ENCODE peak calls at places on chromosomes 4 and X, in seven cellular contexts. F, N, I, O, H, Q and X are unnamed samples.
A peak's percentile ranks its signal among the peaks of the same experiment; 100 is the strongest.

GRCh38 chr4:6452116-6452896 is 20.1 kb downstream of the PPP2R2C start:
- DNase-seq in F (no peak), N (no peak), I (no peak), O (no peak), H (no peak), Q (no peak), X (no peak)

GRCh38 chr4:147829401-147830101 is 97.7 kb downstream of the ARHGAP10 start:
- DNase-seq in F (no peak), N (no peak), I (peak; percentile 90), O (peak; percentile 55), H (no peak), Q (no peak), X (peak; percentile 41)

GRCh38 chrX:152170621-152171020 is 32.2 kb upstream of the MAGEA10 start:
- DNase-seq in F (no peak), N (no peak), I (no peak), O (no peak), H (no peak), Q (no peak), X (no peak)

GRCh38 chr4:123649644-123650356 is 253.2 kb downstream of the SPRY1 start:
- DNase-seq in F (no peak), N (no peak), I (peak; percentile 79), O (peak; percentile 76), H (no peak), Q (peak; percentile 42), X (peak; percentile 75)

GRCh38 chrX:1727531-1728027 is 112.7 kb downstream of the ASMT start:
- DNase-seq in F (no peak), N (no peak), I (peak; percentile 9), O (no peak), H (no peak), Q (no peak), X (peak; percentile 55)

GRCh38 chrX:149497626-149498025 is 7.5 kb downstream of the IDS start:
- DNase-seq in F (no peak), N (no peak), I (no peak), O (peak; percentile 49), H (no peak), Q (no peak), X (peak; percentile 26)

GRCh38 chr4:75564023-75564422 is 8.2 kb downstream of the ODAPH start:
- DNase-seq in F (no peak), N (no peak), I (no peak), O (no peak), H (no peak), Q (no peak), X (no peak)

GRCh38 chr4:54439831-54440243 is 210.7 kb downstream of the PDGFRA start:
- DNase-seq in F (no peak), N (no peak), I (peak; percentile 30), O (peak; percentile 49), H (no peak), Q (no peak), X (peak; percentile 19)

GRCh38 chr4:37188100-37188499 is 56.4 kb upstream of the NWD2 start:
- DNase-seq in F (no peak), N (no peak), I (no peak), O (no peak), H (peak; percentile 3), Q (peak; percentile 3), X (no peak)

GRCh38 chr4:170868191-170868590 is 778.4 kb upstream of the AADAT start:
- DNase-seq in F (no peak), N (no peak), I (peak; percentile 45), O (no peak), H (no peak), Q (no peak), X (peak; percentile 26)

GRCh38 chr4:68954126-68954525 is 2.5 kb upstream of the UGT2A3 start:
- DNase-seq in F (no peak), N (no peak), I (no peak), O (no peak), H (no peak), Q (no peak), X (no peak)

GRCh38 chrX:132488819-132489255 is at the start of gene MBNL3:
- DNase-seq in F (peak; percentile 50), N (peak; percentile 63), I (peak; percentile 42), O (peak; percentile 46), H (peak; percentile 52), Q (peak; percentile 61), X (peak; percentile 46)

GRCh38 chr4:180449395-180449956 is 1793.7 kb upstream of the TENM3 start:
- DNase-seq in F (no peak), N (no peak), I (no peak), O (peak; percentile 24), H (no peak), Q (peak; percentile 79), X (peak; percentile 43)

GRCh38 chrX:1486177-1486576 is 33.5 kb upstream of the ASMTL start:
- DNase-seq in F (no peak), N (no peak), I (no peak), O (no peak), H (no peak), Q (no peak), X (no peak)

GRCh38 chr4:137106733-137107132 is 425.6 kb downstream of the PCDH18 start:
- DNase-seq in F (no peak), N (no peak), I (no peak), O (no peak), H (no peak), Q (no peak), X (no peak)

GRCh38 chr4:21470531-21470930 is 478.0 kb downstream of the KCNIP4 start:
- DNase-seq in F (no peak), N (no peak), I (peak; percentile 70), O (peak; percentile 67), H (no peak), Q (no peak), X (peak; percentile 82)

GRCh38 chr4:158523990-158524545 is 2.4 kb downstream of the RXFP1 start:
- DNase-seq in F (no peak), N (no peak), I (no peak), O (no peak), H (no peak), Q (no peak), X (no peak)

GRCh38 chr4:145098675-145099037 is 545 bp downstream of the ABCE1 start:
- DNase-seq in F (no peak), N (peak; percentile 36), I (peak; percentile 61), O (peak; percentile 64), H (peak; percentile 46), Q (peak; percentile 43), X (peak; percentile 69)

GRCh38 chr4:158571736-158572135 is 50.1 kb downstream of the RXFP1 start:
- DNase-seq in F (no peak), N (no peak), I (no peak), O (no peak), H (no peak), Q (no peak), X (no peak)